ENCODE peak calls at places on chromosomes 3 and 15, in five cellular contexts. P is PC-3, G is endothelial cell of umbilical vein, A is IMR-90, K is colonic mucosa. U is an unnamed sample. For H3K27me3, the result is how much of the 10 kb centered on the place peaks cover.

GRCh38 chr15:47505712-47506542 is 211.4 kb upstream of the SEMA6D start:
- DNase-seq in G (peak), K (no peak), P (no peak), A (peak), U (no peak)

GRCh38 chr3:50153782-50154475 is 1.2 kb upstream of the SEMA3F start:
- DNase-seq in K (no peak), A (no peak), G (no peak), P (no peak), U (no peak)

GRCh38 chr3:62057339-62058047 is 315.9 kb downstream of the FEZF2 start:
- DNase-seq in A (no peak), K (no peak), G (no peak), P (no peak), U (no peak)

GRCh38 chr3:11717301-11717700 is 73.6 kb upstream of the VGLL4 start:
- DNase-seq in K (no peak), G (peak), A (peak), P (no peak), U (no peak)

GRCh38 chr3:29555590-29555989 is 274.7 kb downstream of the RBMS3 start:
- DNase-seq in P (no peak), A (no peak), K (no peak), G (no peak), U (no peak)

GRCh38 chr3:29291982-29292363 is 11.1 kb downstream of the RBMS3 start:
- DNase-seq in K (no peak), A (no peak), P (no peak), G (no peak), U (no peak)

GRCh38 chr3:197303452-197303851 is 5.0 kb upstream of the DLG1 start:
- DNase-seq in A (no peak), P (no peak), G (no peak), K (no peak), U (no peak)

GRCh38 chr3:22835041-22835440 is 368.1 kb upstream of the UBE2E2 start:
- DNase-seq in K (no peak), A (no peak), P (peak), G (no peak), U (no peak)

GRCh38 chr3:143408771-143409170 is 289.2 kb downstream of the CHST2 start:
- DNase-seq in P (no peak), K (no peak), A (no peak), G (no peak), U (no peak)

DNA sequence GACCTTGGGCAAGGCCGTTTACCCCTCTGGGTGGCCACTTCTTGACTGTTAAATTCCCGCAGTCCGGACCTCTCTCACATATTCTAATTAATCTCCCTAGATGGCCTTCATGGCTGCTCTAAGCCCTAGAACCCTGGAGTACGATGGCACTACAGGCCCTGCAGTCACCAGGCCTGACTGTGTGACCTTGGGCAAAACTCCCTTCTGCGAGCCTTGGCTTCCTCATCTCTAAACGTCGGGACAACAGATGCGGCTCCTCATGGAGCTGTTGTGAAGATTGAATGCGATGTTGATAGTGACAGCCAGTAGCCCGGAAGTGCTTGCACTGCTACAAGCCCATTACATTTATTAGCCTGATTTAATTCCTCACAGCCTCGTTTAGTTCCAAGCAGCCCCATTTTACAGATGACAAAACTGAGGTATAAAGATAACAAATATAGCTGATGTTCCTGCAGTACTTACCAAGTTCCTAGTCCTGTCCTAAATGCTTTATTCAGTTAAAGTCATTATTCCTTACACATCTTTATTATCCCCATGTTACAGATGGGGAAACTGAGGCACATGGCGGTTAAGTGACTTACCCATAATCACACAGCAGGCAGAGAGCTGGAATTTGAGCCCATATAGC is 10.3 kb downstream of the EPHB3 start:
- DNase-seq in G (no peak), K (no peak), A (no peak), P (no peak), U (no peak)
- H3K27me3 ChIP-seq in G (under half), K (under half), A (under half), P (under half), U (under half)

GRCh38 chr3:37249294-37249693 is 74.9 kb upstream of the LRRFIP2 start:
- DNase-seq in K (no peak), G (no peak), P (no peak), A (no peak), U (no peak)

GRCh38 chr3:37250435-37250834 is 76.1 kb upstream of the LRRFIP2 start:
- DNase-seq in G (no peak), A (peak), K (no peak), P (peak), U (no peak)

GRCh38 chr3:37249717-37250116 is 75.3 kb upstream of the LRRFIP2 start:
- DNase-seq in P (peak), A (peak), G (no peak), K (no peak), U (no peak)

GRCh38 chr3:37254316-37254715 is 79.9 kb upstream of the LRRFIP2 start:
- DNase-seq in G (no peak), A (no peak), K (no peak), P (no peak), U (no peak)

DNA sequence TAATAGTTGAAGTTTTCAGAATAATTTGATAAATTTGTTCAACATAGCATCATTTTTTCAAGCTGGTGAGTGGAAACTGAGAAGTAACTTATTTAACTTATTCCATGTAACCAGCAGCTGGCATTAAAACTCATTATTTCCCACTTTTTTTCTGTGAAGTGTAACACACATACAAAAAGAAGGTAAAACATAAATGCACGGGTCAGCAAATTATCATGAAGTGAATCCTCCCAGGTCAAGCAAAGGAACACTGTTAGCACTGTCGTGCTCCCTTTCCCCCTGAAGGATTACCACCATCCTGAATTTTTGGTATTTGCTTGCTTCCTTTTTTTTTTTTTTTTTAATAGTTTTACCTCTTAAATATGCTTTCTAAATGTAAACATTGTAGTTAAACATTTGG is 77.6 kb upstream of the LRRFIP2 start:
- DNase-seq in K (no peak), P (no peak), G (no peak), A (no peak), U (no peak)
- TF ChIP-seq CTCF in K (no peak), P (no peak), G (no peak), A (no peak), U (no peak)

DNA sequence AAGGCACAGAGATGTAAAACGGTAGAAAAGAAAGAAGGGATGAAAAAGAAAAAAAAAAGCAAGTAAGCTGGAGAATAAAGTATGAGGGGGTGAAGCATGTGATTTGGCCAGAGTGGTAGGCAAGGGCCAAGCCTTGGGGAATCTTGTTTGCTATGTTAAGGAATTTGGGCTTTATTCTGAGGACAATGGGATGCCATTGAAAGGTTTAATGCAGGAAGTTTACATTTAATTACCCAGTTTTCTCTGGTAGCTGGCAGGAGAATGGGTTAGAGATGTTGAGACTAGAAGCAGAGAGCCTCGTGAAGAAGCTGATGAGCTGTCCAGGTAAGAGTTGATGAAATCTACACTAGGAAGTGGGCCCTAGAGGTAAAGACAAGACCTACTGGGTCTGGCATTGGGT is 455.9 kb downstream of the PDCD6IP start:
- DNase-seq in G (no peak), K (no peak), P (no peak), A (no peak), U (no peak)
- H3K27ac ChIP-seq in G (no peak), K (no peak), P (no peak), A (no peak), U (no peak)

GRCh38 chr3:68957895-68958294 is 25.5 kb upstream of the TAFA4 start:
- DNase-seq in G (no peak), P (no peak), K (no peak), A (no peak), U (no peak)

GRCh38 chr3:68953781-68954444 is 21.6 kb upstream of the TAFA4 start:
- DNase-seq in K (no peak), P (no peak), A (no peak), G (no peak), U (no peak)

GRCh38 chr3:68964694-68965093 is 32.3 kb upstream of the TAFA4 start:
- DNase-seq in G (no peak), K (no peak), P (no peak), A (no peak), U (no peak)

GRCh38 chr3:68958932-68959331 is 26.6 kb upstream of the TAFA4 start:
- DNase-seq in A (no peak), K (no peak), P (no peak), G (no peak), U (no peak)
- H3K27me3 ChIP-seq in A (under half), K (under half), P (under half), G (under half), U (under half)

DNA sequence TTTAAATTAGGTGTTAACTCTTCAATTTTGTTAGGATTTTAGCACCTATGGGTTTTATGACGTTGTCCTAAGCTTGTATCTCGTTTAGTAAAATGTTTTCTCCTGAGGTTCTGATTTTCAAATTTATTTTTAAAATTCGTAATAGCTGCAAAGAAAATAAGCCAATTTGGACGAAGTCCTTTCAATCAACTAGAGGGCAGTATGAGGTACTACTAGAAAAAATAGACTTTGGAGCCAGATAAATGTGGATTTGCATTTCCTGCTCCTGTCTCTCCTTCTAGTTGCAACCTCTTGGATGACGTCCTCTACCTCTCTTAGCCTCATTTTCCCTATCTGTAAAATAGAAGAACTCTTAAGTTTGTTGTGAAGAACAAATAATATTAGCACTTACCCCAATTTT is 81.1 kb downstream of the SLTM start:
- DNase-seq in K (no peak), A (no peak), P (peak), G (no peak), U (no peak)
- TF ChIP-seq CTCF in K (no peak), A (no peak), P (peak), G (no peak), U (no peak)

DNA sequence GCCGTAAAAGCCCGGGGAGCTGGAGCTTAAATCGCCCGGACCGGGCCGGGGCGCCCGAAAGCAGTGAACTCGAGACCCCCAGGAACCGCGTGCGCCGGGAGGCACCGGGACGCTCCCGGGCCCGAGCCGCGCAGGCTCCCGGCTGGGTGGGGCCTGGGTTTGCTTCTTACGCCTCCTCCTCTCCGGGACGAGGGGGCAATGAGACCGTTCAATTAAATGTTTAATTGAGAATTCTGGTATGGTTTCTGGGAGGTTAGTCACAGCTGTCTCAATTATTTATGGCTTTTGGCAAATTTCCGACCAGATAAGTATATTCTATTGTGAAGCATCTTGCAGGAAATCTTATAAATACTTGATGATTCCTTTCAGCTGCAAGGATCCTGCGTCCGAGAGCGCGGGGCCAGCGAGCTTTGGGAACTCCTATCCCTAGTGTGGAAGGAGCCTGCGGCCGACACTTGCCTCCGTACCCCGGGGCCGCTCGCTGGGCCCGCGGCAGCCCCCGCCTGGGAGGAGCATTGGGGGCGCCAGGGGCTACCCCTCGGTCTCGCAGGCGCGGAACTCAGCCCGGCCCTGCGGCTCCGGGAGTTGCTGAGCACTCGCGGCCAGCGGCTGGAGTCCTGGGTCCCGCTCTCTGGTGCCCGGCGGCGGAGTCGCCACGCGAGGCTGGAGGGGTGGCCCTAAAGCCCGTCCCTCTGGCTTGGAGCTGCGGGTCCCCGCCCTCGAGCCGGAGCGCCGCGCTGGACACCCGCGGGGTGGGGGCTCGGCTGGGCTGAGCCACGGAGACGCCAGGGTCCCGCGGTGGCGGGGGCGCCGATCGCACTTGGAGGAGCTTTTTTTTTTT is 10.3 kb downstream of the ISL2 start:
- DNase-seq in K (peak), A (peak), P (peak), G (peak), U (no peak)
- H3K27ac ChIP-seq in K (peak), A (no peak), P (peak), G (no peak), U (no peak)

GRCh38 chr3:141408596-141408995 is 40.3 kb downstream of the ZBTB38 start:
- DNase-seq in P (no peak), G (no peak), K (no peak), A (no peak), U (no peak)

GRCh38 chr3:141405581-141405980 is 37.3 kb downstream of the ZBTB38 start:
- DNase-seq in P (no peak), A (peak), G (no peak), K (no peak), U (no peak)

GRCh38 chr3:141406265-141406664 is 38.0 kb downstream of the ZBTB38 start:
- DNase-seq in G (no peak), K (no peak), P (no peak), A (no peak), U (no peak)

GRCh38 chr3:141407817-141408216 is 39.5 kb downstream of the ZBTB38 start:
- DNase-seq in A (no peak), P (no peak), G (no peak), K (no peak), U (no peak)

DNA sequence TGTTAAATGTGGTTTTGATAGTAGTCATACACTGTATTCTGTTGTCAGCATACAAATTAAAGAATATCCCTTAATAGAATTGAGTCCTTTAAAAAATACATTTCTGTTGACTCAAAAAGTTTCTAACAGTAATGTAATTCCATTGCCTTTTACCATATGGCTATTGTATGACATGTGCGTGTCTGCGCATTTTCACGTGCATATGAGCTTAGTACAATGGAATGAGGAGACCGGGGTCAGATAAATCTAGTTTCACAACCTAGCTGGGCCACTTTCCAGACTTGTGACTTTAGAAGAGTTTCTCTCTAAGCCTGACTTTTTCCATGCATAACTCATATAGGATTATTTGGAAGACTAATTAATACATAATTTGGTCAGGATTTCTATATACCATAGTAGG is 38.7 kb downstream of the ZBTB38 start:
- DNase-seq in A (peak), G (no peak), K (peak), P (no peak), U (no peak)
- H3K27me3 ChIP-seq in A (under half), G (under half), K (under half), P (under half), U (under half)